ENCODE peak calls at places on chromosomes 2 and 18, in six cellular contexts. One of them, this sample, is unnamed.

GRCh38 chr2:2046497-2046896 is 284.6 kb downstream of the MYT1L start:
- DNase-seq in T-cell: no peak
- DNase-seq in stomach: no peak
- DNase-seq in stimulated activated CD8-positive, alpha-beta memory T cell treated with anti-CD3 and anti-CD28 coated beads, Interleukin-7, amount 100 ng/mL, for 4 hours: no peak
- DNase-seq in EH: no peak
- DNase-seq in frontal cortex: no peak
- DNase-seq in this sample: no peak

GRCh38 chr2:116510117-116510671 is 1304.3 kb upstream of the DDX18 start:
- DNase-seq in EH: no peak
- DNase-seq in stimulated activated CD8-positive, alpha-beta memory T cell treated with anti-CD3 and anti-CD28 coated beads, Interleukin-7, amount 100 ng/mL, for 4 hours: no peak
- DNase-seq in stomach: no peak
- DNase-seq in frontal cortex: no peak
- DNase-seq in T-cell: no peak
- DNase-seq in this sample: no peak

GRCh38 chr18:51051105-51051712 is 21.2 kb downstream of the SMAD4 start:
- DNase-seq in frontal cortex: no peak
- DNase-seq in stomach: no peak
- DNase-seq in EH: peak
- DNase-seq in T-cell: no peak
- DNase-seq in stimulated activated CD8-positive, alpha-beta memory T cell treated with anti-CD3 and anti-CD28 coated beads, Interleukin-7, amount 100 ng/mL, for 4 hours: no peak
- DNase-seq in this sample: no peak

GRCh38 chr2:232574674-232575403 is 24.4 kb downstream of the EIF4E2 start:
- DNase-seq in EH: peak
- DNase-seq in stimulated activated CD8-positive, alpha-beta memory T cell treated with anti-CD3 and anti-CD28 coated beads, Interleukin-7, amount 100 ng/mL, for 4 hours: no peak
- DNase-seq in T-cell: no peak
- DNase-seq in stomach: no peak
- DNase-seq in frontal cortex: no peak
- DNase-seq in this sample: no peak

GRCh38 chr2:120224735-120225548 is 1.7 kb upstream of the TMEM185B start:
- DNase-seq in stomach: no peak
- DNase-seq in T-cell: no peak
- DNase-seq in frontal cortex: no peak
- DNase-seq in EH: no peak
- DNase-seq in stimulated activated CD8-positive, alpha-beta memory T cell treated with anti-CD3 and anti-CD28 coated beads, Interleukin-7, amount 100 ng/mL, for 4 hours: no peak
- DNase-seq in this sample: no peak

GRCh38 chr18:77102246-77103040 is 30.1 kb downstream of the MBP start:
- DNase-seq in T-cell: no peak
- DNase-seq in EH: peak
- DNase-seq in frontal cortex: no peak
- DNase-seq in stimulated activated CD8-positive, alpha-beta memory T cell treated with anti-CD3 and anti-CD28 coated beads, Interleukin-7, amount 100 ng/mL, for 4 hours: no peak
- DNase-seq in stomach: no peak
- DNase-seq in this sample: no peak

GRCh38 chr2:133333189-133333588 is 235.1 kb downstream of the NCKAP5 start:
- DNase-seq in stomach: no peak
- DNase-seq in EH: peak
- DNase-seq in stimulated activated CD8-positive, alpha-beta memory T cell treated with anti-CD3 and anti-CD28 coated beads, Interleukin-7, amount 100 ng/mL, for 4 hours: no peak
- DNase-seq in frontal cortex: no peak
- DNase-seq in T-cell: no peak
- DNase-seq in this sample: no peak

GRCh38 chr2:23900927-23901322 is 26.0 kb downstream of the ATAD2B start:
- DNase-seq in T-cell: no peak
- DNase-seq in EH: peak
- DNase-seq in frontal cortex: no peak
- DNase-seq in stomach: no peak
- DNase-seq in stimulated activated CD8-positive, alpha-beta memory T cell treated with anti-CD3 and anti-CD28 coated beads, Interleukin-7, amount 100 ng/mL, for 4 hours: no peak
- DNase-seq in this sample: no peak

GRCh38 chr2:60271718-60272117 is 281.7 kb downstream of the BCL11A start:
- DNase-seq in EH: no peak
- DNase-seq in stomach: no peak
- DNase-seq in T-cell: no peak
- DNase-seq in stimulated activated CD8-positive, alpha-beta memory T cell treated with anti-CD3 and anti-CD28 coated beads, Interleukin-7, amount 100 ng/mL, for 4 hours: no peak
- DNase-seq in frontal cortex: no peak
- DNase-seq in this sample: no peak

GRCh38 chr2:219019436-219019835 is 21.9 kb downstream of the CFAP65 start:
- DNase-seq in stimulated activated CD8-positive, alpha-beta memory T cell treated with anti-CD3 and anti-CD28 coated beads, Interleukin-7, amount 100 ng/mL, for 4 hours: no peak
- DNase-seq in EH: no peak
- DNase-seq in frontal cortex: no peak
- DNase-seq in stomach: no peak
- DNase-seq in T-cell: no peak
- DNase-seq in this sample: no peak

GRCh38 chr18:32767400-32767799 is 5.4 kb downstream of the KLHL14 start:
- DNase-seq in T-cell: no peak
- DNase-seq in stimulated activated CD8-positive, alpha-beta memory T cell treated with anti-CD3 and anti-CD28 coated beads, Interleukin-7, amount 100 ng/mL, for 4 hours: no peak
- DNase-seq in stomach: no peak
- DNase-seq in EH: no peak
- DNase-seq in frontal cortex: no peak
- DNase-seq in this sample: no peak

GRCh38 chr2:180033993-180034894 is 27.1 kb upstream of the CWC22 start:
- DNase-seq in stimulated activated CD8-positive, alpha-beta memory T cell treated with anti-CD3 and anti-CD28 coated beads, Interleukin-7, amount 100 ng/mL, for 4 hours: no peak
- DNase-seq in stomach: no peak
- DNase-seq in frontal cortex: no peak
- DNase-seq in EH: peak
- DNase-seq in T-cell: no peak
- DNase-seq in this sample: no peak

GRCh38 chr2:205145888-205146287 is 536.4 kb upstream of the NRP2 start:
- DNase-seq in T-cell: no peak
- DNase-seq in stimulated activated CD8-positive, alpha-beta memory T cell treated with anti-CD3 and anti-CD28 coated beads, Interleukin-7, amount 100 ng/mL, for 4 hours: no peak
- DNase-seq in frontal cortex: no peak
- DNase-seq in stomach: no peak
- DNase-seq in EH: no peak
- DNase-seq in this sample: no peak

GRCh38 chr2:95271381-95271971 is 2.8 kb upstream of the PROM2 start:
- DNase-seq in EH: no peak
- DNase-seq in stomach: peak
- DNase-seq in stimulated activated CD8-positive, alpha-beta memory T cell treated with anti-CD3 and anti-CD28 coated beads, Interleukin-7, amount 100 ng/mL, for 4 hours: no peak
- DNase-seq in T-cell: no peak
- DNase-seq in frontal cortex: no peak
- DNase-seq in this sample: no peak

GRCh38 chr2:226727251-226727650 is 72.4 kb downstream of the IRS1 start:
- DNase-seq in stomach: no peak
- DNase-seq in frontal cortex: no peak
- DNase-seq in stimulated activated CD8-positive, alpha-beta memory T cell treated with anti-CD3 and anti-CD28 coated beads, Interleukin-7, amount 100 ng/mL, for 4 hours: no peak
- DNase-seq in T-cell: no peak
- DNase-seq in EH: no peak
- DNase-seq in this sample: no peak

GRCh38 chr2:241798081-241798630 is 10.8 kb upstream of the NEU4 start:
- DNase-seq in T-cell: no peak
- DNase-seq in frontal cortex: no peak
- DNase-seq in stomach: peak
- DNase-seq in stimulated activated CD8-positive, alpha-beta memory T cell treated with anti-CD3 and anti-CD28 coated beads, Interleukin-7, amount 100 ng/mL, for 4 hours: no peak
- DNase-seq in EH: no peak
- DNase-seq in this sample: no peak

GRCh38 chr2:45902952-45903351 is 251.5 kb downstream of the PRKCE start:
- DNase-seq in stomach: no peak
- DNase-seq in frontal cortex: no peak
- DNase-seq in EH: no peak
- DNase-seq in stimulated activated CD8-positive, alpha-beta memory T cell treated with anti-CD3 and anti-CD28 coated beads, Interleukin-7, amount 100 ng/mL, for 4 hours: no peak
- DNase-seq in T-cell: no peak
- DNase-seq in this sample: no peak

GRCh38 chr2:219559156-219559915 is 12.0 kb downstream of the OBSL1 start:
- DNase-seq in stomach: no peak
- DNase-seq in frontal cortex: no peak
- DNase-seq in EH: peak
- DNase-seq in stimulated activated CD8-positive, alpha-beta memory T cell treated with anti-CD3 and anti-CD28 coated beads, Interleukin-7, amount 100 ng/mL, for 4 hours: no peak
- DNase-seq in T-cell: no peak
- DNase-seq in this sample: no peak

GRCh38 chr2:88857951-88858406 is 166.5 kb downstream of the RPIA start:
- DNase-seq in T-cell: no peak
- DNase-seq in stimulated activated CD8-positive, alpha-beta memory T cell treated with anti-CD3 and anti-CD28 coated beads, Interleukin-7, amount 100 ng/mL, for 4 hours: no peak
- DNase-seq in frontal cortex: no peak
- DNase-seq in EH: peak
- DNase-seq in stomach: no peak
- DNase-seq in this sample: no peak

GRCh38 chr2:234494361-234495075 is 2.4 kb downstream of the ARL4C start:
- DNase-seq in EH: no peak
- DNase-seq in stomach: peak
- DNase-seq in stimulated activated CD8-positive, alpha-beta memory T cell treated with anti-CD3 and anti-CD28 coated beads, Interleukin-7, amount 100 ng/mL, for 4 hours: no peak
- DNase-seq in frontal cortex: no peak
- DNase-seq in T-cell: no peak
- DNase-seq in this sample: no peak

GRCh38 chr2:27223416-27223815 is 6.2 kb downstream of the CAD start:
- DNase-seq in stimulated activated CD8-positive, alpha-beta memory T cell treated with anti-CD3 and anti-CD28 coated beads, Interleukin-7, amount 100 ng/mL, for 4 hours: no peak
- DNase-seq in EH: no peak
- DNase-seq in stomach: no peak
- DNase-seq in frontal cortex: no peak
- DNase-seq in T-cell: no peak
- DNase-seq in this sample: no peak

GRCh38 chr2:214242797-214243196 is 168.1 kb upstream of the VWC2L start:
- DNase-seq in EH: no peak
- DNase-seq in stimulated activated CD8-positive, alpha-beta memory T cell treated with anti-CD3 and anti-CD28 coated beads, Interleukin-7, amount 100 ng/mL, for 4 hours: no peak
- DNase-seq in frontal cortex: no peak
- DNase-seq in T-cell: no peak
- DNase-seq in stomach: no peak
- DNase-seq in this sample: no peak

GRCh38 chr2:69138793-69139510 is 126.0 kb downstream of the ANTXR1 start:
- DNase-seq in frontal cortex: no peak
- DNase-seq in stomach: no peak
- DNase-seq in EH: peak
- DNase-seq in T-cell: no peak
- DNase-seq in stimulated activated CD8-positive, alpha-beta memory T cell treated with anti-CD3 and anti-CD28 coated beads, Interleukin-7, amount 100 ng/mL, for 4 hours: no peak
- DNase-seq in this sample: no peak

GRCh38 chr2:84846732-84847131 is 34.2 kb downstream of the TRABD2A start:
- DNase-seq in stimulated activated CD8-positive, alpha-beta memory T cell treated with anti-CD3 and anti-CD28 coated beads, Interleukin-7, amount 100 ng/mL, for 4 hours: no peak
- DNase-seq in stomach: no peak
- DNase-seq in frontal cortex: no peak
- DNase-seq in T-cell: no peak
- DNase-seq in EH: peak
- DNase-seq in this sample: no peak

GRCh38 chr2:228777855-228778355 is 493.2 kb downstream of the PID1 start:
- DNase-seq in frontal cortex: no peak
- DNase-seq in stomach: no peak
- DNase-seq in EH: peak
- DNase-seq in T-cell: no peak
- DNase-seq in stimulated activated CD8-positive, alpha-beta memory T cell treated with anti-CD3 and anti-CD28 coated beads, Interleukin-7, amount 100 ng/mL, for 4 hours: no peak
- DNase-seq in this sample: no peak

GRCh38 chr2:149860276-149860921 is 272.8 kb upstream of the MMADHC start:
- DNase-seq in T-cell: no peak
- DNase-seq in EH: peak
- DNase-seq in stimulated activated CD8-positive, alpha-beta memory T cell treated with anti-CD3 and anti-CD28 coated beads, Interleukin-7, amount 100 ng/mL, for 4 hours: no peak
- DNase-seq in frontal cortex: no peak
- DNase-seq in stomach: peak
- DNase-seq in this sample: no peak